ENCODE peak calls at places on chromosomes 1 and 21, in four cellular contexts. I is stomach, L is left ventricle myocardium inferior, G is AG10803. J is an unnamed sample.
A peak's percentile ranks its signal among the peaks of the same experiment; 100 is the strongest.

GRCh38 chr1:1617516-1617915 is 2.2 kb downstream of the MIB2 start:
- DNase-seq in I (no peak), L (no peak), G (no peak), J (no peak)

GRCh38 chr1:169348356-169349036 is 19.1 kb downstream of the NME7 start:
- DNase-seq in G (peak; percentile 52), L (no peak), I (no peak), J (peak; percentile 66)

GRCh38 chr1:215594640-215595039 is 27.5 kb downstream of the KCTD3 start:
- DNase-seq in G (peak; percentile 7), L (no peak), I (no peak), J (peak; percentile 26)

GRCh38 chr1:172837816-172838680 is 179.1 kb downstream of the FASLG start:
- DNase-seq in G (no peak), I (no peak), L (no peak), J (no peak)

GRCh38 chr1:185017966-185018365 is 27.4 kb upstream of the RNF2 start:
- DNase-seq in I (no peak), L (no peak), G (no peak), J (no peak)

GRCh38 chr1:50921029-50921428 is 39.0 kb downstream of the FAF1 start:
- DNase-seq in L (no peak), G (no peak), I (no peak), J (no peak)

GRCh38 chr1:188872376-188872775 is 1605.3 kb downstream of the BRINP3 start:
- DNase-seq in G (no peak), L (no peak), I (no peak), J (no peak)

GRCh38 chr1:78047131-78047530 is 1.4 kb downstream of the GIPC2 start:
- DNase-seq in I (no peak), G (no peak), L (no peak), J (no peak)

GRCh38 chr1:117534995-117535467 is 70.8 kb upstream of the TENT5C start:
- DNase-seq in L (no peak), G (peak; percentile 75), I (peak; percentile 65), J (peak; percentile 51)

GRCh38 chr1:201176931-201177330 is 13.7 kb upstream of the IGFN1 start:
- DNase-seq in I (peak; percentile 34), G (peak; percentile 14), L (no peak), J (no peak)

GRCh38 chr1:1290238-1290731 is 10.0 kb downstream of the SCNN1D start:
- DNase-seq in G (peak; percentile 51), L (peak; percentile 51), I (peak; percentile 87), J (peak; percentile 45)

GRCh38 chr1:111227875-111228747 is 598 bp downstream of the CHI3L2 start:
- DNase-seq in I (peak; percentile 31), G (peak; percentile 78), L (peak; percentile 24), J (peak; percentile 94)

GRCh38 chr21:37243961-37244360 is 23.2 kb downstream of the VPS26C start:
- DNase-seq in I (no peak), L (no peak), G (no peak), J (no peak)

GRCh38 chr21:24868117-24868516 is 739.2 kb downstream of the MRPL39 start:
- DNase-seq in I (no peak), G (no peak), L (no peak), J (no peak)

GRCh38 chr21:44982558-44983244 is 42.9 kb downstream of the SLX9 start:
- DNase-seq in G (no peak), L (peak; percentile 46), I (peak; percentile 73), J (peak; percentile 69)

GRCh38 chr1:54572236-54572850 is 24.3 kb downstream of the ACOT11 start:
- DNase-seq in L (no peak), I (no peak), G (no peak), J (no peak)

GRCh38 chr1:248918126-248918525 is 12.1 kb downstream of the PGBD2 start:
- DNase-seq in L (no peak), I (no peak), G (peak; percentile 59), J (no peak)

GRCh38 chr1:173134029-173134428 is 73.1 kb downstream of the TNFSF4 start:
- DNase-seq in I (no peak), L (no peak), G (no peak), J (peak; percentile 62)

GRCh38 chr1:21321963-21322680 is 31.9 kb upstream of the ECE1 start:
- DNase-seq in I (no peak), G (no peak), L (no peak), J (no peak)

GRCh38 chr1:222697858-222698257 is 14.4 kb downstream of the AIDA start:
- DNase-seq in G (peak; percentile 75), I (no peak), L (no peak), J (peak; percentile 29)

GRCh38 chr1:5660141-5660935 is 331.9 kb downstream of the NPHP4 start:
- DNase-seq in G (no peak), L (peak; percentile 19), I (no peak), J (no peak)

GRCh38 chr1:200850554-200850953 is 22.2 kb upstream of the GPR25 start:
- DNase-seq in L (no peak), G (no peak), I (no peak), J (no peak)

GRCh38 chr1:113391643-113392271 is 1.4 kb downstream of the MAGI3 start:
- DNase-seq in G (no peak), I (peak; percentile 27), L (no peak), J (no peak)

GRCh38 chr1:61247051-61247854 is 164.9 kb downstream of the NFIA start:
- DNase-seq in G (no peak), I (no peak), L (no peak), J (no peak)

GRCh38 chr1:244114895-244115294 is 63.8 kb downstream of the ZBTB18 start:
- DNase-seq in I (no peak), L (no peak), G (no peak), J (no peak)

GRCh38 chr1:202961220-202961880 is 3.2 kb upstream of the ADIPOR1 start:
- DNase-seq in L (no peak), I (no peak), G (no peak), J (no peak)

GRCh38 chr1:226486163-226486562 is 62.4 kb upstream of the STUM start:
- DNase-seq in L (no peak), G (no peak), I (no peak), J (no peak)

GRCh38 chr1:173669491-173669941 is at the start of gene ANKRD45:
- DNase-seq in I (no peak), G (peak; percentile 13), L (peak; percentile 22), J (peak; percentile 54)

GRCh38 chr1:14304381-14304865 is 294.1 kb upstream of the KAZN start:
- DNase-seq in I (no peak), L (no peak), G (peak; percentile 90), J (peak; percentile 68)
- H3K4me3 ChIP-seq in I (no peak overlapping the region), L (no peak overlapping the region), G (no peak overlapping the region), J (no peak overlapping the region)

GRCh38 chr1:32013386-32014198 is at the start of gene KHDRBS1:
- DNase-seq in G (peak; percentile 98), L (peak; percentile 99), I (peak; percentile 99), J (peak; percentile 99)

GRCh38 chr1:32014937-32015363 is 1.3 kb downstream of the KHDRBS1 start:
- DNase-seq in G (no peak), I (no peak), L (no peak), J (no peak)

GRCh38 chr1:32010246-32010645 is 3.4 kb upstream of the KHDRBS1 start:
- DNase-seq in I (no peak), L (no peak), G (no peak), J (no peak)

GRCh38 chr1:32012709-32013385 is 821 bp upstream of the KHDRBS1 start:
- DNase-seq in G (no peak), L (no peak), I (no peak), J (no peak)

DNA sequence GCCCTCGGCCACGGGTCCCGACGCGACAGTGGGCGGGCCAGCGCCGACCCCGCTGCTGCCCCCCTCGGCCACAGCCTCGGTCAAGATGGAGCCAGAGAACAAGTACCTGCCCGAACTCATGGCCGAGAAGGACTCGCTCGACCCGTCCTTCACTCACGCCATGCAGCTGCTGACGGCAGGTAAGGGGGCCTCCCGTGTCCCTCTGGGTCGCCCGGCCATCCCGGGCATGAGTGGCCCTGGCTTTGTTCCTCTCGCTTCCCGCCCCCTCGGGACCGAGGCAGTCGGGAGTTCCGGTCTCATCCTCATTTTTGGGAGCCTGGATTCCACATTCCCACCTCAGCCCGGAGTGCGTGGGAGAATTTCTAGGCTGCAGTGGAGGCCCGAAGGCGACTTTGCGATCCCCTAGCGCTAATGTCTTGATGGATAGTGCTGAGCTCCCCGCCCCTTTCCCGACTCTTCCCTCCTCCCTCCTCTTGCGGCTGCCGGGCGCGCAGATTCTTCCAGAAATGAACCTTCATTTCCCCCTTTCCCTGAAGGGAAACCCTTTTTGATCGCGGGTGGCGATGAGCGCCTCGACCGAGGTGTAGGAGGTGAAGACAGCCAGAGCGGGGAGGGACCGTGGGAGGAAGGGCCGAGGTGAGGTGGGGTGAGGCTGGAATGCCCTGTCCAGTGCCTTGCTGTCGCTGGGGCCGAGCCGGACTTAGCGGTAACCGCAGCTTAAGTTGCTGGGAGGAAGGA is 700 bp downstream of the KHDRBS1 start:
- DNase-seq in L (peak; percentile 40), I (peak; percentile 54), G (peak; percentile 50), J (peak; percentile 35)
- TF ChIP-seq CTCF in L (no peak), I (no peak), G (no peak), J (no peak)

GRCh38 chr21:43720539-43721224 is 1.8 kb downstream of the PDXK start:
- DNase-seq in I (no peak), G (no peak), L (no peak), J (no peak)

GRCh38 chr21:43719748-43720538 is 1.0 kb downstream of the PDXK start:
- DNase-seq in L (no peak), G (no peak), I (peak; percentile 39), J (no peak)

GRCh38 chr21:43717967-43718871 is 710 bp upstream of the PDXK start:
- DNase-seq in G (no peak), I (no peak), L (no peak), J (no peak)

GRCh38 chr21:43717166-43717853 is 1.6 kb upstream of the PDXK start:
- DNase-seq in I (no peak), L (no peak), G (peak; percentile 28), J (no peak)

GRCh38 chr21:43718872-43719747 is at the start of gene PDXK:
- DNase-seq in I (peak; percentile 92), L (peak; percentile 88), G (peak; percentile 69), J (peak; percentile 84)
- H3K4me3 ChIP-seq in I (peak within 1 kb of the TSS; percentile 97), L (peak within 1 kb of the TSS; percentile 91), G (peak within 1 kb of the TSS; percentile 94), J (peak within 1 kb of the TSS; percentile 52)

DNA sequence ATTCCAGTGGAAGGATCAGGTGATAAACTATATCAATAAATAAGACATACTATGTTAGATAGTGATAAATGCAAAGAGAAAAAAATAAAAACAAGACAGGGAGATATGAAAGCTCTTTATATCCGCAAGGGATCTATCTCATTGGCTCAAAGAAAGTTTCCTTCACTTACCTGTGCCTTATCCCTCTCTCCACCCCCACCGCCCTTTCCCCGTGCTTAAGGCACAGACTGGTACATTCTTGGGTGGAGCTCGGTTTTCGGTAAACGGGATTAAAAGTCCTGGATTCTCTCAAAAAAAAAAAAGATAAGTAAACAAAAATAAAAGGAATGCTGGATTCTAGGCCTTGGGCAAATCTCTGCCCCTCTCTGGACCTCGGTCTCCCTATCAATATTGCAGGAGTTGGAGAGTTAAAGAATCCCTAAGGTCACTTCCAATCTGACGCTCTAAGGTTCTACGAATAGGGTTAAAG is 593 bp upstream of the DNAJC16 start:
- DNase-seq in I (no peak), G (no peak), L (no peak), J (no peak)
- TF ChIP-seq CTCF in I (no peak), G (no peak), L (no peak), J (no peak)

GRCh38 chr1:100456880-100457279 is 81.1 kb upstream of the GPR88 start:
- DNase-seq in G (no peak), I (no peak), L (no peak), J (no peak)
- H3K4me3 ChIP-seq in G (no peak overlapping the region), I (no peak overlapping the region), L (no peak overlapping the region), J (no peak overlapping the region)